ENCODE peak calls at places on chromosomes 13 and 19, in four cellular contexts. N is dorsolateral prefrontal cortex, S is Kasumi-1, I is colonic mucosa. T is an unnamed sample.
A peak's percentile ranks its signal among the peaks of the same experiment; 100 is the strongest.

GRCh38 chr19:6774821-6775707 is 2.6 kb downstream of the VAV1 start:
- DNase-seq in N (no peak), S (peak; percentile 90), I (peak; percentile 33), T (no peak)

GRCh38 chr13:32284927-32285632 is 30.1 kb downstream of the ZAR1L start:
- DNase-seq in N (no peak), S (no peak), I (no peak), T (no peak)

GRCh38 chr13:59700281-59700680 is 463.4 kb downstream of the DIAPH3 start:
- DNase-seq in N (no peak), S (no peak), I (no peak), T (no peak)

GRCh38 chr19:7210359-7210758 is 83.9 kb downstream of the INSR start:
- DNase-seq in N (no peak), S (no peak), I (no peak), T (no peak)

GRCh38 chr13:98994896-98995295 is 17.0 kb upstream of the DOCK9 start:
- DNase-seq in N (no peak), S (no peak), I (no peak), T (no peak)

GRCh38 chr13:27405521-27406134 is 18.8 kb upstream of the GTF3A start:
- DNase-seq in N (no peak), S (no peak), I (no peak), T (no peak)

GRCh38 chr19:2536461-2536860 is 60.5 kb downstream of the GADD45B start:
- DNase-seq in N (no peak), S (no peak), I (no peak), T (no peak)

GRCh38 chr19:36605101-36605838 is at the start of gene ZNF382:
- DNase-seq in N (peak; percentile 89), S (peak; percentile 70), I (peak; percentile 63), T (peak; percentile 80)

GRCh38 chr19:28332351-28332750 is 880.6 kb downstream of the UQCRFS1 start:
- DNase-seq in N (no peak), S (no peak), I (no peak), T (no peak)

GRCh38 chr13:79593611-79594275 is 112.8 kb downstream of the NDFIP2 start:
- DNase-seq in N (no peak), S (no peak), I (no peak), T (no peak)

GRCh38 chr19:51681286-51681956 is 11.7 kb upstream of the SPACA6 start:
- DNase-seq in N (no peak), S (no peak), I (no peak), T (no peak)

GRCh38 chr13:22801402-22802003 is 379.3 kb upstream of the SGCG start:
- DNase-seq in N (no peak), S (peak; percentile 4), I (no peak), T (no peak)

GRCh38 chr19:44796701-44797115 is 12.2 kb upstream of the BCAM start:
- DNase-seq in N (no peak), S (no peak), I (no peak), T (no peak)

GRCh38 chr13:59086147-59086546 is 1077.6 kb downstream of the DIAPH3 start:
- DNase-seq in N (no peak), S (no peak), I (no peak), T (no peak)

GRCh38 chr13:40619479-40619814 is 47.0 kb downstream of the FOXO1 start:
- DNase-seq in N (no peak), S (no peak), I (no peak), T (no peak)

GRCh38 chr19:15194938-15195337 is 5.9 kb downstream of the NOTCH3 start:
- DNase-seq in N (no peak), S (no peak), I (no peak), T (no peak)

GRCh38 chr19:2305424-2305823 is 2.5 kb downstream of the LINGO3 start:
- DNase-seq in N (no peak), S (no peak), I (no peak), T (no peak)

GRCh38 chr13:41139296-41139966 is 6.8 kb upstream of the KBTBD6 start:
- DNase-seq in N (no peak), S (no peak), I (no peak), T (no peak)

GRCh38 chr19:49689133-49690072 is at the start of gene ADM5:
- DNase-seq in N (peak; percentile 74), S (no peak), I (peak; percentile 78), T (no peak)

GRCh38 chr13:88823114-88823513 is 1151.9 kb downstream of the SLITRK5 start:
- DNase-seq in N (no peak), S (no peak), I (no peak), T (no peak)

GRCh38 chr19:48749571-48750198 is 2.8 kb downstream of the FUT1 start:
- DNase-seq in N (no peak), S (no peak), I (no peak), T (no peak)

GRCh38 chr13:109385161-109385560 is 401.2 kb downstream of the IRS2 start:
- DNase-seq in N (no peak), S (peak; percentile 67), I (no peak), T (no peak)

GRCh38 chr19:50331187-50332013 is 2.2 kb upstream of the KCNC3 start:
- DNase-seq in N (no peak), S (no peak), I (no peak), T (no peak)

GRCh38 chr19:45153339-45154063 is 7.3 kb downstream of the NKPD1 start:
- DNase-seq in N (peak; percentile 71), S (no peak), I (peak; percentile 35), T (no peak)

GRCh38 chr13:30739646-30740642 is 4.6 kb downstream of the ALOX5AP start:
- DNase-seq in N (no peak), S (no peak), I (no peak), T (no peak)

GRCh38 chr13:110582421-110582954 is 21.0 kb upstream of the RAB20 start:
- DNase-seq in N (no peak), S (no peak), I (no peak), T (no peak)

GRCh38 chr19:13103961-13104847 is 1.5 kb upstream of the LYL1 start:
- DNase-seq in N (peak; percentile 65), S (peak; percentile 98), I (peak; percentile 62), T (no peak)

GRCh38 chr13:98443800-98444325 is 133.0 kb downstream of the STK24 start:
- DNase-seq in N (no peak), S (no peak), I (no peak), T (no peak)

GRCh38 chr19:56885173-56885679 is 44.7 kb upstream of the PEG3 start:
- DNase-seq in N (no peak), S (no peak), I (no peak), T (no peak)

GRCh38 chr13:94607056-94607455 is 5.4 kb downstream of the GPR180 start:
- DNase-seq in N (no peak), S (no peak), I (no peak), T (no peak)

GRCh38 chr13:21075303-21076264 is 14.2 kb upstream of the LATS2 start:
- DNase-seq in N (no peak), S (peak; percentile 46), I (no peak), T (no peak)

GRCh38 chr19:494171-495046 is 1.9 kb upstream of the MADCAM1 start:
- DNase-seq in N (no peak), S (no peak), I (no peak), T (no peak)

GRCh38 chr13:34346626-34347025 is 528.7 kb downstream of the RFC3 start:
- DNase-seq in N (no peak), S (no peak), I (no peak), T (no peak)

T was measured in caudate nucleus.